ENCODE peak calls at places on chromosomes 16 and 17, in eight cellular contexts. K is activated gamma-delta T cell treated with anti-CD3 and anti-CD28 coated beads, Interleukin-2, amount 50 U/mL, for 16 hours; C is heart right ventricle; V is left cardiac atrium; R is neural progenitor cell; E is H7; D is PC-9; S is ELF-1. A is an unnamed sample.

GRCh38 chr16:14249291-14250032 is 178.3 kb downstream of the MRTFB start:
- DNase-seq in S (peak), R (peak), E (peak), D (no peak), K (peak), V (no peak), C (peak), A (peak)

GRCh38 chr16:17345043-17345442 is 125.7 kb downstream of the XYLT1 start:
- DNase-seq in S (no peak), C (peak), E (no peak), D (no peak), R (no peak), K (no peak), V (peak), A (no peak)

GRCh38 chr17:17789828-17790672 is 46.7 kb downstream of the SREBF1 start:
- DNase-seq in D (no peak), S (no peak), K (no peak), E (no peak), V (no peak), R (no peak), C (no peak), A (no peak)

GRCh38 chr16:50668368-50669008 is 12.6 kb downstream of the SNX20 start:
- DNase-seq in R (peak), V (no peak), C (no peak), E (no peak), D (peak), S (peak), K (no peak), A (no peak)

GRCh38 chr17:55086635-55087058 is 118.1 kb downstream of the STXBP4 start:
- DNase-seq in C (no peak), R (no peak), S (no peak), V (no peak), D (peak), E (no peak), K (no peak), A (no peak)

GRCh38 chr17:31389673-31390381 is 1.6 kb upstream of the RAB11FIP4 start:
- DNase-seq in D (no peak), K (no peak), C (no peak), R (no peak), E (peak), V (no peak), S (peak), A (no peak)

GRCh38 chr17:68981288-68981687 is 26.1 kb upstream of the ABCA8 start:
- DNase-seq in E (no peak), S (no peak), C (peak), K (no peak), D (no peak), R (no peak), V (peak), A (no peak)

GRCh38 chr16:50267651-50268050 is 1.3 kb downstream of the ADCY7 start:
- DNase-seq in C (no peak), S (no peak), D (no peak), V (peak), K (no peak), E (peak), R (no peak), A (no peak)

GRCh38 chr16:8519643-8520042 is 70.7 kb downstream of the TMEM114 start:
- DNase-seq in V (no peak), C (no peak), R (no peak), S (no peak), E (no peak), D (no peak), K (no peak), A (no peak)

GRCh38 chr17:43021739-43022512 is at the start of gene VAT1:
- DNase-seq in C (peak), D (peak), K (peak), E (peak), V (peak), S (peak), R (peak), A (peak)

GRCh38 chr16:85216522-85217375 is 104.5 kb upstream of the CIBAR2 start:
- DNase-seq in V (no peak), R (no peak), S (no peak), K (no peak), D (no peak), C (no peak), E (no peak), A (no peak)

GRCh38 chr17:66540131-66540781 is 237.8 kb downstream of the PRKCA start:
- DNase-seq in E (peak), K (no peak), C (peak), V (peak), R (peak), D (no peak), S (peak), A (no peak)

GRCh38 chr17:45150911-45151809 is 2.9 kb downstream of the HEXIM1 start:
- DNase-seq in R (no peak), D (no peak), E (no peak), C (no peak), V (no peak), K (no peak), S (no peak), A (no peak)

GRCh38 chr17:59829217-59830006 is 63.3 kb downstream of the TUBD1 start:
- DNase-seq in K (no peak), S (no peak), R (no peak), E (no peak), V (no peak), D (peak), C (peak), A (peak)

GRCh38 chr16:71645450-71645849 is 19.5 kb downstream of the MARVELD3 start:
- DNase-seq in E (peak), D (no peak), R (peak), K (no peak), C (no peak), V (no peak), S (peak), A (no peak)

GRCh38 chr17:65064452-65065019 is 8.0 kb upstream of the GNA13 start:
- DNase-seq in R (no peak), E (no peak), V (no peak), S (peak), D (peak), C (no peak), K (no peak), A (no peak)

GRCh38 chr16:502179-502943 is 25.2 kb upstream of the CAPN15 start:
- DNase-seq in V (no peak), K (no peak), E (no peak), C (no peak), S (no peak), R (no peak), D (no peak), A (no peak)

GRCh38 chr16:67166883-67167168 is 2.3 kb downstream of the HSF4 start:
- DNase-seq in R (no peak), S (no peak), D (no peak), K (no peak), V (no peak), C (no peak), E (no peak), A (no peak)

GRCh38 chr16:68592466-68593337 is 52.4 kb upstream of the CDH3 start:
- DNase-seq in K (no peak), R (no peak), E (peak), C (no peak), D (no peak), S (no peak), V (no peak), A (peak)

GRCh38 chr17:18866866-18867813 is 9.2 kb downstream of the PRPSAP2 start:
- DNase-seq in C (no peak), D (no peak), E (no peak), K (no peak), V (no peak), R (no peak), S (no peak), A (no peak)

GRCh38 chr16:87150359-87151280 is 166.6 kb downstream of the C16orf95 start:
- DNase-seq in S (peak), V (no peak), E (no peak), R (no peak), K (no peak), D (no peak), C (no peak), A (no peak)

GRCh38 chr17:18917506-18918032 is 34.4 kb upstream of the SLC5A10 start:
- DNase-seq in D (no peak), R (no peak), C (no peak), E (no peak), V (no peak), K (no peak), S (no peak), A (no peak)

GRCh38 chr17:69228576-69228975 is at the start of gene ABCA10:
- DNase-seq in D (no peak), E (no peak), R (no peak), C (no peak), K (no peak), V (no peak), S (no peak), A (no peak)